ENCODE peak calls at places on chromosomes 7 and 10, in eight cellular contexts. One of them, this sample, is unnamed.
A peak's percentile ranks its signal among the peaks of the same experiment; 100 is the strongest.

GRCh38 chr10:43125274-43125845 is 12.9 kb upstream of the CSGALNACT2 start:
- DNase-seq in K562: no peak
- DNase-seq in GM12878: no peak
- DNase-seq in HCT116: no peak
- DNase-seq in HepG2: no peak
- DNase-seq in endothelial cell of umbilical vein: no peak
- DNase-seq in A549: no peak
- DNase-seq in H1: peak; percentile 30
- DNase-seq in this sample: no peak

GRCh38 chr10:117138838-117139580 is 939 bp upstream of the VAX1 start:
- DNase-seq in GM12878: no peak
- DNase-seq in HCT116: no peak
- DNase-seq in HepG2: no peak
- DNase-seq in K562: no peak
- DNase-seq in A549: no peak
- DNase-seq in H1: peak; percentile 64
- DNase-seq in endothelial cell of umbilical vein: no peak
- DNase-seq in this sample: no peak

GRCh38 chr7:142717453-142717852 is 31.8 kb upstream of the PRSS1 start:
- DNase-seq in endothelial cell of umbilical vein: no peak
- DNase-seq in K562: no peak
- DNase-seq in GM12878: no peak
- DNase-seq in HCT116: no peak
- DNase-seq in H1: no peak
- DNase-seq in A549: no peak
- DNase-seq in HepG2: no peak
- DNase-seq in this sample: peak; percentile 28

GRCh38 chr7:116955801-116956514 is 2.7 kb downstream of the ST7 start:
- DNase-seq in HCT116: no peak
- DNase-seq in HepG2: no peak
- DNase-seq in endothelial cell of umbilical vein: peak; percentile 67
- DNase-seq in A549: no peak
- DNase-seq in K562: peak; percentile 35
- DNase-seq in GM12878: peak; percentile 92
- DNase-seq in H1: no peak
- DNase-seq in this sample: peak; percentile 67

GRCh38 chr7:141978351-141978750 is 4.8 kb upstream of the TAS2R38 start:
- DNase-seq in K562: no peak
- DNase-seq in endothelial cell of umbilical vein: no peak
- DNase-seq in A549: no peak
- DNase-seq in GM12878: no peak
- DNase-seq in HCT116: no peak
- DNase-seq in HepG2: no peak
- DNase-seq in H1: no peak
- DNase-seq in this sample: no peak

GRCh38 chr10:100873081-100873824 is 39.5 kb upstream of the SLF2 start:
- DNase-seq in H1: no peak
- DNase-seq in GM12878: no peak
- DNase-seq in K562: no peak
- DNase-seq in A549: no peak
- DNase-seq in endothelial cell of umbilical vein: no peak
- DNase-seq in HepG2: no peak
- DNase-seq in HCT116: no peak
- DNase-seq in this sample: no peak

GRCh38 chr10:49307921-49308320 is 9.0 kb downstream of the C10orf71 start:
- DNase-seq in HepG2: no peak
- DNase-seq in K562: no peak
- DNase-seq in H1: no peak
- DNase-seq in HCT116: no peak
- DNase-seq in GM12878: no peak
- DNase-seq in A549: no peak
- DNase-seq in endothelial cell of umbilical vein: no peak
- DNase-seq in this sample: peak; percentile 12

GRCh38 chr7:125316451-125316850 is 386.8 kb upstream of the POT1 start:
- DNase-seq in H1: peak; percentile 49
- DNase-seq in K562: peak; percentile 37
- DNase-seq in endothelial cell of umbilical vein: peak; percentile 21
- DNase-seq in A549: no peak
- DNase-seq in GM12878: no peak
- DNase-seq in HCT116: peak; percentile 39
- DNase-seq in HepG2: peak; percentile 8
- DNase-seq in this sample: peak; percentile 48

GRCh38 chr7:73893342-73894101 is 32.6 kb downstream of the TMEM270 start:
- DNase-seq in GM12878: no peak
- DNase-seq in endothelial cell of umbilical vein: no peak
- DNase-seq in K562: no peak
- DNase-seq in HepG2: no peak
- DNase-seq in HCT116: no peak
- DNase-seq in A549: no peak
- DNase-seq in H1: no peak
- DNase-seq in this sample: no peak

DNA sequence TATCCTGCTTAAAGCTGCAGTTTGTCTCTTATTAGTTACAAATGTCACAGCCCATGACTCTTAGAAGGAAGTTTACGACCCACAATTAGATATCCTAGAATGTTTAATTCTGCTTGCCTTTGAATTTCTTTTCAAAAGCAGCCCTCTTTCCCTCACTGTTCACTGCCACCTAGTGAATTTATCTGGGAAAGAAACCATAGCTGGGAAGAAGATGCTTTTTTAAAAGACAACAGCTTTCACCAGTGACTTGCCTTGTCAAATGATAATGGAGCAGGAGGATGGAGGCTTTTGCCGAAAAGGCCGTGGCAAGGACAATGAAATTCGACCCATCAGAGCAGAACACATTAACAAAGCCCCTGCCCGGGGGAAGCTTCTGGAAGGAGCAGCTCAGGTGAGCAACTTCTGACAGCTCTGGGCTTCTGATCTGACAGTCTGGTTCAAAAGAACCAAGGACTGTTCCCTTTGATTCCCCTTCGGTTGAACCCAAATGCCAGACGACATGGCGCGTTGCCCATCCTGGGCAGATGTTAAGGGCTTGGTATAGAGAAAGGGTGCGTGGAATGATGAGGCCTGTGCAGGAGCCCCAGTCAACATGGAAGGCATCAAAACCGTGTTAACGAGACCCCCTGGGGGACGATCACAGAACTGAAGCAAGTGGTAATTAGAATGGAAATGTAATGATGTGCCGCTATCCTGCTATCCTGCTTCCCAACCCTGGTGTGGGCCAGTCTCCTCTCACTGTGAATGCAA is 236.8 kb downstream of the FRMD4A start:
- DNase-seq in K562: no peak
- DNase-seq in HCT116: no peak
- DNase-seq in endothelial cell of umbilical vein: peak; percentile 68
- DNase-seq in H1: peak; percentile 65
- DNase-seq in GM12878: no peak
- DNase-seq in HepG2: no peak
- DNase-seq in A549: peak; percentile 17
- DNase-seq in this sample: no peak
- TF ChIP-seq MAX in K562: no peak
- TF ChIP-seq MAX in HCT116: no peak
- TF ChIP-seq MAX in endothelial cell of umbilical vein: no peak
- TF ChIP-seq MAX in H1: no peak
- TF ChIP-seq MAX in GM12878: no peak
- TF ChIP-seq MAX in HepG2: no peak
- TF ChIP-seq MAX in A549: no peak
- TF ChIP-seq MAX in this sample: no peak

GRCh38 chr10:119003572-119004289 is 25.8 kb upstream of the NANOS1 start:
- DNase-seq in GM12878: no peak
- DNase-seq in K562: no peak
- DNase-seq in H1: no peak
- DNase-seq in HepG2: no peak
- DNase-seq in A549: no peak
- DNase-seq in endothelial cell of umbilical vein: no peak
- DNase-seq in HCT116: no peak
- DNase-seq in this sample: no peak

GRCh38 chr10:119001717-119002500 is 27.6 kb upstream of the NANOS1 start:
- DNase-seq in K562: no peak
- DNase-seq in endothelial cell of umbilical vein: no peak
- DNase-seq in H1: no peak
- DNase-seq in GM12878: no peak
- DNase-seq in HCT116: no peak
- DNase-seq in HepG2: no peak
- DNase-seq in A549: no peak
- DNase-seq in this sample: no peak

GRCh38 chr10:119007211-119007574 is 22.3 kb upstream of the NANOS1 start:
- DNase-seq in H1: no peak
- DNase-seq in endothelial cell of umbilical vein: no peak
- DNase-seq in GM12878: no peak
- DNase-seq in HepG2: no peak
- DNase-seq in A549: no peak
- DNase-seq in HCT116: no peak
- DNase-seq in K562: no peak
- DNase-seq in this sample: no peak

GRCh38 chr10:119005377-119006043 is 24.0 kb upstream of the NANOS1 start:
- DNase-seq in endothelial cell of umbilical vein: no peak
- DNase-seq in A549: peak; percentile 36
- DNase-seq in GM12878: no peak
- DNase-seq in HepG2: no peak
- DNase-seq in K562: peak; percentile 19
- DNase-seq in H1: no peak
- DNase-seq in HCT116: no peak
- DNase-seq in this sample: no peak

GRCh38 chr10:119006451-119007210 is 22.9 kb upstream of the NANOS1 start:
- DNase-seq in endothelial cell of umbilical vein: peak; percentile 42
- DNase-seq in K562: peak; percentile 35
- DNase-seq in H1: no peak
- DNase-seq in A549: peak; percentile 89
- DNase-seq in GM12878: no peak
- DNase-seq in HepG2: peak; percentile 69
- DNase-seq in HCT116: no peak
- DNase-seq in this sample: no peak
- TF ChIP-seq POLR2A in endothelial cell of umbilical vein: no peak
- TF ChIP-seq POLR2A in K562: no peak
- TF ChIP-seq POLR2A in H1: no peak
- TF ChIP-seq POLR2A in A549: no peak
- TF ChIP-seq POLR2A in GM12878: no peak
- TF ChIP-seq POLR2A in HepG2: no peak
- TF ChIP-seq POLR2A in HCT116: no peak
- TF ChIP-seq POLR2A in this sample: no peak

GRCh38 chr10:101903827-101904520 is 60.4 kb upstream of the KCNIP2 start:
- DNase-seq in H1: no peak
- DNase-seq in endothelial cell of umbilical vein: no peak
- DNase-seq in HCT116: no peak
- DNase-seq in K562: no peak
- DNase-seq in A549: no peak
- DNase-seq in GM12878: peak; percentile 88
- DNase-seq in HepG2: no peak
- DNase-seq in this sample: no peak
- H3K4me3 ChIP-seq in H1: no peak overlapping the region
- H3K4me3 ChIP-seq in endothelial cell of umbilical vein: no peak overlapping the region
- H3K4me3 ChIP-seq in HCT116: no peak overlapping the region
- H3K4me3 ChIP-seq in K562: no peak overlapping the region
- H3K4me3 ChIP-seq in A549: no peak overlapping the region
- H3K4me3 ChIP-seq in GM12878: peak overlapping the region; percentile 4
- H3K4me3 ChIP-seq in HepG2: no peak overlapping the region
- H3K4me3 ChIP-seq in this sample: no peak overlapping the region

GRCh38 chr7:2646680-2647571 is 15.1 kb downstream of the TTYH3 start:
- DNase-seq in GM12878: no peak
- DNase-seq in endothelial cell of umbilical vein: no peak
- DNase-seq in HCT116: peak; percentile 34
- DNase-seq in K562: peak; percentile 70
- DNase-seq in A549: no peak
- DNase-seq in H1: peak; percentile 81
- DNase-seq in HepG2: no peak
- DNase-seq in this sample: no peak

GRCh38 chr7:2643386-2644229 is 11.8 kb downstream of the TTYH3 start:
- DNase-seq in HCT116: no peak
- DNase-seq in K562: peak; percentile 49
- DNase-seq in A549: no peak
- DNase-seq in H1: no peak
- DNase-seq in HepG2: no peak
- DNase-seq in GM12878: no peak
- DNase-seq in endothelial cell of umbilical vein: peak; percentile 43
- DNase-seq in this sample: peak; percentile 49

GRCh38 chr7:2644514-2645273 is 12.9 kb downstream of the TTYH3 start:
- DNase-seq in A549: no peak
- DNase-seq in GM12878: no peak
- DNase-seq in HepG2: no peak
- DNase-seq in K562: no peak
- DNase-seq in H1: no peak
- DNase-seq in endothelial cell of umbilical vein: no peak
- DNase-seq in HCT116: no peak
- DNase-seq in this sample: no peak

GRCh38 chr7:2646336-2646679 is 14.5 kb downstream of the TTYH3 start:
- DNase-seq in A549: no peak
- DNase-seq in endothelial cell of umbilical vein: no peak
- DNase-seq in HepG2: no peak
- DNase-seq in K562: no peak
- DNase-seq in HCT116: no peak
- DNase-seq in GM12878: no peak
- DNase-seq in H1: no peak
- DNase-seq in this sample: no peak

GRCh38 chr7:2645274-2645868 is 13.6 kb downstream of the TTYH3 start:
- DNase-seq in GM12878: no peak
- DNase-seq in H1: no peak
- DNase-seq in endothelial cell of umbilical vein: no peak
- DNase-seq in HCT116: no peak
- DNase-seq in HepG2: no peak
- DNase-seq in A549: no peak
- DNase-seq in K562: no peak
- DNase-seq in this sample: peak; percentile 97
- TF ChIP-seq MAX in GM12878: no peak
- TF ChIP-seq MAX in H1: no peak
- TF ChIP-seq MAX in endothelial cell of umbilical vein: no peak
- TF ChIP-seq MAX in HCT116: no peak
- TF ChIP-seq MAX in HepG2: no peak
- TF ChIP-seq MAX in A549: no peak
- TF ChIP-seq MAX in K562: no peak
- TF ChIP-seq MAX in this sample: peak; percentile 52

This sample was measured in NB4.